ENCODE peak calls at places on chromosomes 13 and 19, in eight cellular contexts. One of them, this sample, is unnamed. For H3K4me1, the result is how much of the 10 kb centered on the place peaks cover.

GRCh38 chr13:40479196-40479845 is 187.1 kb downstream of the FOXO1 start:
- DNase-seq in upper lobe of left lung: no peak
- DNase-seq in left ventricle myocardium inferior: no peak
- DNase-seq in uterus: no peak
- DNase-seq in cardiac muscle cell: no peak
- DNase-seq in HepG2: no peak
- DNase-seq in ovary: no peak
- DNase-seq in iPS DF 6.9: no peak
- DNase-seq in this sample: no peak

GRCh38 chr19:7716762-7717161 is 14.8 kb upstream of the FCER2 start:
- DNase-seq in upper lobe of left lung: no peak
- DNase-seq in left ventricle myocardium inferior: no peak
- DNase-seq in uterus: no peak
- DNase-seq in cardiac muscle cell: no peak
- DNase-seq in HepG2: no peak
- DNase-seq in ovary: no peak
- DNase-seq in iPS DF 6.9: no peak
- DNase-seq in this sample: no peak

GRCh38 chr13:46134961-46135522 is 30.2 kb upstream of the CPB2 start:
- DNase-seq in upper lobe of left lung: peak
- DNase-seq in left ventricle myocardium inferior: no peak
- DNase-seq in uterus: no peak
- DNase-seq in cardiac muscle cell: peak
- DNase-seq in HepG2: peak
- DNase-seq in ovary: no peak
- DNase-seq in iPS DF 6.9: peak
- DNase-seq in this sample: no peak

GRCh38 chr19:49809155-49809986 is 3.7 kb downstream of the FUZ start:
- DNase-seq in upper lobe of left lung: peak
- DNase-seq in left ventricle myocardium inferior: peak
- DNase-seq in uterus: peak
- DNase-seq in cardiac muscle cell: peak
- DNase-seq in HepG2: peak
- DNase-seq in ovary: no peak
- DNase-seq in iPS DF 6.9: no peak
- DNase-seq in this sample: peak

GRCh38 chr19:54021932-54022331 is 30.5 kb downstream of the CACNG6 start:
- DNase-seq in upper lobe of left lung: no peak
- DNase-seq in left ventricle myocardium inferior: no peak
- DNase-seq in uterus: no peak
- DNase-seq in cardiac muscle cell: no peak
- DNase-seq in HepG2: peak
- DNase-seq in ovary: no peak
- DNase-seq in iPS DF 6.9: no peak
- DNase-seq in this sample: no peak

GRCh38 chr19:44113784-44114390 is 688 bp downstream of the ZNF225 start:
- DNase-seq in upper lobe of left lung: no peak
- DNase-seq in left ventricle myocardium inferior: no peak
- DNase-seq in uterus: peak
- DNase-seq in cardiac muscle cell: no peak
- DNase-seq in HepG2: no peak
- DNase-seq in ovary: no peak
- DNase-seq in iPS DF 6.9: no peak
- DNase-seq in this sample: no peak

GRCh38 chr13:40982772-40983171 is 36.3 kb downstream of the ELF1 start:
- DNase-seq in upper lobe of left lung: peak
- DNase-seq in left ventricle myocardium inferior: no peak
- DNase-seq in uterus: peak
- DNase-seq in cardiac muscle cell: peak
- DNase-seq in HepG2: no peak
- DNase-seq in ovary: no peak
- DNase-seq in iPS DF 6.9: no peak
- DNase-seq in this sample: no peak

GRCh38 chr19:51086153-51086850 is 3.6 kb upstream of the KLK14 start:
- DNase-seq in upper lobe of left lung: no peak
- DNase-seq in left ventricle myocardium inferior: no peak
- DNase-seq in uterus: no peak
- DNase-seq in cardiac muscle cell: no peak
- DNase-seq in HepG2: no peak
- DNase-seq in ovary: peak
- DNase-seq in iPS DF 6.9: no peak
- DNase-seq in this sample: no peak

GRCh38 chr19:46015961-46016425 is 6.9 kb downstream of the PGLYRP1 start:
- DNase-seq in upper lobe of left lung: no peak
- DNase-seq in left ventricle myocardium inferior: no peak
- DNase-seq in uterus: no peak
- DNase-seq in cardiac muscle cell: peak
- DNase-seq in HepG2: no peak
- DNase-seq in ovary: no peak
- DNase-seq in iPS DF 6.9: no peak
- DNase-seq in this sample: peak

GRCh38 chr13:109074853-109075252 is 445.4 kb downstream of the MYO16 start:
- DNase-seq in upper lobe of left lung: no peak
- DNase-seq in left ventricle myocardium inferior: no peak
- DNase-seq in uterus: no peak
- DNase-seq in cardiac muscle cell: no peak
- DNase-seq in HepG2: no peak
- DNase-seq in ovary: no peak
- DNase-seq in iPS DF 6.9: no peak
- DNase-seq in this sample: no peak

GRCh38 chr19:15213715-15214381 is 13.1 kb upstream of the NOTCH3 start:
- DNase-seq in upper lobe of left lung: no peak
- DNase-seq in left ventricle myocardium inferior: peak
- DNase-seq in uterus: peak
- DNase-seq in cardiac muscle cell: no peak
- DNase-seq in HepG2: no peak
- DNase-seq in ovary: peak
- DNase-seq in iPS DF 6.9: no peak
- DNase-seq in this sample: no peak

GRCh38 chr19:7909471-7910067 is 5.1 kb upstream of the TGFBR3L start:
- DNase-seq in upper lobe of left lung: no peak
- DNase-seq in left ventricle myocardium inferior: no peak
- DNase-seq in uterus: peak
- DNase-seq in cardiac muscle cell: no peak
- DNase-seq in HepG2: no peak
- DNase-seq in ovary: peak
- DNase-seq in iPS DF 6.9: no peak
- DNase-seq in this sample: peak

GRCh38 chr13:35940734-35941133 is 190.4 kb downstream of the DCLK1 start:
- DNase-seq in upper lobe of left lung: no peak
- DNase-seq in left ventricle myocardium inferior: no peak
- DNase-seq in uterus: no peak
- DNase-seq in cardiac muscle cell: no peak
- DNase-seq in HepG2: no peak
- DNase-seq in ovary: no peak
- DNase-seq in iPS DF 6.9: no peak
- DNase-seq in this sample: no peak

GRCh38 chr19:2235026-2235395 is 1.1 kb downstream of the PLEKHJ1 start:
- DNase-seq in upper lobe of left lung: no peak
- DNase-seq in left ventricle myocardium inferior: no peak
- DNase-seq in uterus: no peak
- DNase-seq in cardiac muscle cell: no peak
- DNase-seq in HepG2: no peak
- DNase-seq in ovary: no peak
- DNase-seq in iPS DF 6.9: no peak
- DNase-seq in this sample: no peak

GRCh38 chr19:39438270-39438934 is 2.7 kb upstream of the RPS16 start:
- DNase-seq in upper lobe of left lung: peak
- DNase-seq in left ventricle myocardium inferior: no peak
- DNase-seq in uterus: no peak
- DNase-seq in cardiac muscle cell: no peak
- DNase-seq in HepG2: peak
- DNase-seq in ovary: no peak
- DNase-seq in iPS DF 6.9: no peak
- DNase-seq in this sample: no peak

GRCh38 chr13:97222934-97223710 is 989 bp downstream of the MBNL2 start:
- DNase-seq in upper lobe of left lung: no peak
- DNase-seq in left ventricle myocardium inferior: no peak
- DNase-seq in uterus: no peak
- DNase-seq in cardiac muscle cell: no peak
- DNase-seq in HepG2: no peak
- DNase-seq in ovary: no peak
- DNase-seq in iPS DF 6.9: no peak
- DNase-seq in this sample: no peak

GRCh38 chr13:28313579-28313978 is 175.2 kb downstream of the PAN3 start:
- DNase-seq in upper lobe of left lung: no peak
- DNase-seq in left ventricle myocardium inferior: no peak
- DNase-seq in uterus: no peak
- DNase-seq in cardiac muscle cell: no peak
- DNase-seq in HepG2: no peak
- DNase-seq in ovary: no peak
- DNase-seq in iPS DF 6.9: no peak
- DNase-seq in this sample: no peak

GRCh38 chr19:39246951-39247669 is 1.5 kb downstream of the IFNL4 start:
- DNase-seq in upper lobe of left lung: peak
- DNase-seq in left ventricle myocardium inferior: peak
- DNase-seq in uterus: no peak
- DNase-seq in cardiac muscle cell: no peak
- DNase-seq in HepG2: no peak
- DNase-seq in ovary: no peak
- DNase-seq in iPS DF 6.9: no peak
- DNase-seq in this sample: peak

GRCh38 chr19:42480335-42481095 is 37.8 kb upstream of the CXCL17 start:
- DNase-seq in upper lobe of left lung: peak
- DNase-seq in left ventricle myocardium inferior: no peak
- DNase-seq in uterus: no peak
- DNase-seq in cardiac muscle cell: no peak
- DNase-seq in HepG2: peak
- DNase-seq in ovary: no peak
- DNase-seq in iPS DF 6.9: no peak
- DNase-seq in this sample: no peak

DNA sequence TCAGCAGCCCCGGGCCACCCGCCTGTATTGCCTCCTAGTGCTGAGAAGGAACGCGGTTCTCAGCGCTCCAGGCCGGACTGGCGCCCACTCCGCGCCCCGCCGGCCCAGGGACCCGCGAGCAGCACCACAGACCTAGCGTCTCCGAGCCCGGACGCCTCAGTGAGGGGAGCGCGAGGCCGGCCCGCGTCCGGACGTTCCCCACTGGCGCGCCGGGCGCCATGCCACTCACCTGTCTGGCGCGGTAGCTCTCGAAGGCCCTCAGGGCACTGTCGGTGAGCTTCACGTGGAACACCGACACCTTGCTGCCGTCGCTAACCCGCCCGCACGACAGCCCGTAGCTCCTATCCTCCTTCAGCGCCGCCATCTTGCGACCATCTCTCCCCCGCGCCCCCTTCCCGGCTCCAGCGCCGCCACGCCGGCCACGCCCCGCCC is at the start of gene ELL:
- DNase-seq in upper lobe of left lung: no peak
- DNase-seq in left ventricle myocardium inferior: no peak
- DNase-seq in uterus: no peak
- DNase-seq in cardiac muscle cell: no peak
- DNase-seq in HepG2: no peak
- DNase-seq in ovary: no peak
- DNase-seq in iPS DF 6.9: no peak
- DNase-seq in this sample: no peak
- H3K27ac ChIP-seq in upper lobe of left lung: peak
- H3K27ac ChIP-seq in left ventricle myocardium inferior: peak
- H3K27ac ChIP-seq in uterus: peak
- H3K27ac ChIP-seq in cardiac muscle cell: peak
- H3K27ac ChIP-seq in HepG2: peak
- H3K27ac ChIP-seq in ovary: peak
- H3K27ac ChIP-seq in iPS DF 6.9: no peak
- H3K27ac ChIP-seq in this sample: peak

DNA sequence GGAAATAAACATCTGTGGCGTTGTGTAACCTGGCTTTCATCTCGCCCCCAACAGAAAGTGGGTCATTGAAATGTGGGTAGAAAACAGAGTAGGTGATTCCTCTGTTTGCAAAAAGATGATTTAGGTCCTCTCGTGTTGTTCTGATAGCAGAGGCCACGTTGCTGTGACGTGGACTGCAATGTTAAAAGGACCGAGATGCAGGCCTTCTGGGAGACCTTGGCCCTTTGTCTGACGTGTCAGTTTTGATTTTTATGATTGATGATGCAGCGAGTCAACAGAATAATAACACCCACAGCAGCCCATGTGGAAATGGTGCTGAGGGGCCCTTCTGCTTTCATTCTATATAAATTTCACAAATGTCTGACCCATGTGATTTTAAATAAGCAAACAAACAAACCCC is 68.9 kb downstream of the FGF9 start:
- DNase-seq in upper lobe of left lung: no peak
- DNase-seq in left ventricle myocardium inferior: no peak
- DNase-seq in uterus: no peak
- DNase-seq in cardiac muscle cell: no peak
- DNase-seq in HepG2: no peak
- DNase-seq in ovary: no peak
- DNase-seq in iPS DF 6.9: no peak
- DNase-seq in this sample: no peak
- H3K4me1 ChIP-seq in upper lobe of left lung: under half
- H3K4me1 ChIP-seq in left ventricle myocardium inferior: under half
- H3K4me1 ChIP-seq in uterus: under half
- H3K4me1 ChIP-seq in cardiac muscle cell: under half
- H3K4me1 ChIP-seq in HepG2: under half
- H3K4me1 ChIP-seq in ovary: under half
- H3K4me1 ChIP-seq in iPS DF 6.9: under half
- H3K4me1 ChIP-seq in this sample: under half

GRCh38 chr19:58117841-58118575 is 20.0 kb upstream of the ZSCAN18 start:
- DNase-seq in upper lobe of left lung: no peak
- DNase-seq in left ventricle myocardium inferior: no peak
- DNase-seq in uterus: no peak
- DNase-seq in cardiac muscle cell: no peak
- DNase-seq in HepG2: no peak
- DNase-seq in ovary: no peak
- DNase-seq in iPS DF 6.9: no peak
- DNase-seq in this sample: no peak
- H3K4me3 ChIP-seq in upper lobe of left lung: no peak
- H3K4me3 ChIP-seq in left ventricle myocardium inferior: peak
- H3K4me3 ChIP-seq in uterus: peak
- H3K4me3 ChIP-seq in cardiac muscle cell: no peak
- H3K4me3 ChIP-seq in HepG2: no peak
- H3K4me3 ChIP-seq in ovary: no peak
- H3K4me3 ChIP-seq in iPS DF 6.9: no peak
- H3K4me3 ChIP-seq in this sample: no peak

DNA sequence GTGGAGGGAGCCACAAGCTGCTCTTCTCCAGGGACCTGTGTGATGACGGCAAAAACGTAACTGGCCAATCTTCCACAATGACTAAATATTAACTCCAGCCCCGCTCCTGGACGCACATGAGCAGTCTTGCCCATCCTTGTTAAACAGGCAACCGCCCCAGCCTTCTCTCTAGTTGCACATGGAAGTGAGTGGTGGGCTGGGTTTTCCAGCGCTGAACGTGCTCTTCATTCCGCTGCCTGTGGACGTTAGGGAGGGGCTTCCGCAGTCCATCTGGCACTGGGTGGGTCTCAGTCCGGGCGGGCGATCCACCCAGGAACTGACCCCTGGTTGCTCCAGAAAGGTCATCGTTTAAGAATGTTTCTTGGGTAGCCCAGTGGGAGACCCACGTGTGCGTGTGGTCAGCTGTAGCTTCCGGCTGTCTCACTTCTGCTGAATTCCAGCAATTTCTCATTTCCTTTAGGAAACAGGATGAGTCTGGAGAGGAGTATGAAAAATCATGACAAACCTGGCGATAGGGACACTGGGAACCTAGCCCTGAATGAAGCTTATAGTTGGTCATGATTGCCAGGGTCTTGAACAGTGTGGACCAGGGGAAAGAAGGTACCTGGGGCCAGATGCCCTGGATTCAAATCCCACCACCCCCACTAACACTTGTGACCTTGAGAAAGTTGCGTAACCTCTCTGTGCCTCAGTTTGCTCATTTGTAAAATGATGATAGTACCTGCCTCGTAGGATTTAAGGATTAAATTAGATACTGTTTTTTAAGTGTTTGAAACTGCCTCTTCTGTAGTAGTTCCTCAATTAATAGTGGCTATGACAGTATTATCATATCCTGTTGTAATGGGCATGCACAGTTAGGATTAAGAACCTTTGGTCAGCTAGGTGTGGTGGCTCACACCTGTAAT is 92.6 kb downstream of the SIPA1L3 start:
- DNase-seq in upper lobe of left lung: peak
- DNase-seq in left ventricle myocardium inferior: peak
- DNase-seq in uterus: peak
- DNase-seq in cardiac muscle cell: no peak
- DNase-seq in HepG2: no peak
- DNase-seq in ovary: no peak
- DNase-seq in iPS DF 6.9: no peak
- DNase-seq in this sample: no peak
- H3K27ac ChIP-seq in upper lobe of left lung: peak
- H3K27ac ChIP-seq in left ventricle myocardium inferior: peak
- H3K27ac ChIP-seq in uterus: no peak
- H3K27ac ChIP-seq in cardiac muscle cell: no peak
- H3K27ac ChIP-seq in HepG2: no peak
- H3K27ac ChIP-seq in ovary: no peak
- H3K27ac ChIP-seq in iPS DF 6.9: no peak
- H3K27ac ChIP-seq in this sample: peak

This sample was measured in lower lobe of right lung.